ENCODE peak calls at places on chromosomes 1 and 21, in four cellular contexts. E is GM12878, T is SK-N-SH, W is H1. Z is an unnamed sample.

GRCh38 chr1:229205854-229206253 is 65.1 kb upstream of the RAB4A start:
- DNase-seq in W (no peak), E (no peak), T (no peak), Z (no peak)

GRCh38 chr1:45913925-45914501 is 110.6 kb downstream of the MAST2 start:
- DNase-seq in W (no peak), T (no peak), E (no peak), Z (no peak)

GRCh38 chr1:155463865-155464264 is 98.7 kb downstream of the ASH1L start:
- DNase-seq in T (no peak), E (peak), W (no peak), Z (no peak)

GRCh38 chr1:27403931-27404330 is 11.5 kb downstream of the GPR3 start:
- DNase-seq in W (no peak), E (no peak), T (no peak), Z (no peak)

GRCh38 chr1:190578015-190578414 is 100.4 kb upstream of the BRINP3 start:
- DNase-seq in W (no peak), T (peak), E (no peak), Z (no peak)

GRCh38 chr1:119729044-119729443 is 17.3 kb downstream of the PHGDH start:
- DNase-seq in E (no peak), T (no peak), W (no peak), Z (no peak)

GRCh38 chr1:6869002-6869380 is 83.7 kb downstream of the CAMTA1 start:
- DNase-seq in E (no peak), T (no peak), W (no peak), Z (no peak)

GRCh38 chr1:189657131-189657530 is 820.5 kb downstream of the BRINP3 start:
- DNase-seq in W (no peak), T (no peak), E (no peak), Z (no peak)

GRCh38 chr1:65493792-65494191 is 73.3 kb downstream of the LEPR start:
- DNase-seq in T (no peak), E (no peak), W (no peak), Z (no peak)
- TF ChIP-seq POLR2AphosphoS5 in T (no peak), E (no peak), W (no peak), Z (no peak)

GRCh38 chr1:247294282-247294681 is 37.4 kb downstream of the ZNF496 start:
- DNase-seq in T (no peak), W (no peak), E (no peak), Z (no peak)
- TF ChIP-seq NRF1 in T (no peak), W (no peak), E (no peak), Z (no peak)

GRCh38 chr1:180951881-180952656 is 39.4 kb downstream of the KIAA1614 start:
- DNase-seq in E (no peak), T (peak), W (no peak), Z (no peak)
- TF ChIP-seq POLR2AphosphoS5 in E (no peak), T (no peak), W (no peak), Z (no peak)

DNA sequence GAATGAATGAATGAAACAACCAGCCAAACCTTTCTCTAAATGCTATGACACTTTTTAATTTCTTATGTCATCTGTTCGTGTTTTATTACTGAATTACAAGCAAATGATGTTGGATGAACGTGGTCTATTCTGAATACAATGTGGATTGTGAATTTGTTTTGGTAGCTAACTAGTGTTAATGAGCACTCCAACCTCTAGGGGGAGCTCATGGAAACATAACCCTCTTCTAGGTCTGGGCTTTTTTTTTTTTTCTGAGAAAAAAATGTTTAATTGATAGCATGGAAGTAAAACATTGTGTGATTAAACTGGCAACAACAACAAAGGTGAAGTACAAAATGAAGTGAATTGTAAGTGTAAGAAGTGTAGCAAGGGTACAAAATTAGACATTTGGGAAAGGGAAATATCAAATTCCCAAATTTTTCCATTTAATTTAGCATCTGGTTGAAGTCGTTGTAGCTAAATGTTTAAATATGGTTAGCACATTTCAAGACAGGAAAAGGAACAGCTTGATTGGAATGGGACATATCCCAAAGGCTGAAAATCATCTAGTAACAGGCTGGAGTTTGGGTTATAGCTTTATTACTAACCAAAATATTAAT is 42.6 kb upstream of the PTGS2 start:
- DNase-seq in T (peak), W (no peak), E (no peak), Z (peak)
- TF ChIP-seq NRF1 in T (no peak), W (no peak), E (no peak), Z (no peak)

GRCh38 chr21:17611414-17612022 is 1.2 kb downstream of the BTG3 start:
- DNase-seq in W (no peak), T (peak), E (peak), Z (peak)
- TF ChIP-seq POLR2AphosphoS5 in W (no peak), T (peak), E (peak), Z (peak)

GRCh38 chr1:213821943-213822334 is 165.8 kb upstream of the PROX1 start:
- DNase-seq in T (no peak), W (no peak), E (no peak), Z (no peak)

GRCh38 chr1:213821175-213821942 is 166.4 kb upstream of the PROX1 start:
- DNase-seq in W (no peak), E (no peak), T (no peak), Z (no peak)

GRCh38 chr1:213820362-213821149 is 167.2 kb upstream of the PROX1 start:
- DNase-seq in W (no peak), T (no peak), E (no peak), Z (no peak)
- TF ChIP-seq NRF1 in W (no peak), T (no peak), E (no peak), Z (no peak)

DNA sequence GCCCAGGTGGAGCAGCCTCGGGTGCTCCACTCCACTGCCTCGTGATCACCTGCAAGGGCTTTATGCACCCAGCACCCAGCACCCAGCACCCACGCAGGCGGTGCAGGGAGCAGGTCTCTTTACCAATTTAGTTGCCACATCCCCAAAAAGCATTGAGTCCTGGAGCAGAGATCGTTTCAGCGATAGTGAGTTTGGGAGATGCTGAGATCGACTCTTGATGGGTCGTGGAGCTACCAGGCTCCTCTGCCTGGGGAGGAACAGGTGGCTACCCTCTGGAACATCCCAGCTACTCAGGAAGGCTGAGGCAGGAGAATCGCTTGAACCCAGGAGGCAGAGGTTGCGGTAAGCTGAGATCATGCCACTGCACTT is 106.7 kb upstream of the SLC45A1 start:
- DNase-seq in E (no peak), W (no peak), T (no peak), Z (no peak)
- TF ChIP-seq POLR2AphosphoS5 in E (no peak), W (no peak), T (no peak), Z (no peak)

DNA sequence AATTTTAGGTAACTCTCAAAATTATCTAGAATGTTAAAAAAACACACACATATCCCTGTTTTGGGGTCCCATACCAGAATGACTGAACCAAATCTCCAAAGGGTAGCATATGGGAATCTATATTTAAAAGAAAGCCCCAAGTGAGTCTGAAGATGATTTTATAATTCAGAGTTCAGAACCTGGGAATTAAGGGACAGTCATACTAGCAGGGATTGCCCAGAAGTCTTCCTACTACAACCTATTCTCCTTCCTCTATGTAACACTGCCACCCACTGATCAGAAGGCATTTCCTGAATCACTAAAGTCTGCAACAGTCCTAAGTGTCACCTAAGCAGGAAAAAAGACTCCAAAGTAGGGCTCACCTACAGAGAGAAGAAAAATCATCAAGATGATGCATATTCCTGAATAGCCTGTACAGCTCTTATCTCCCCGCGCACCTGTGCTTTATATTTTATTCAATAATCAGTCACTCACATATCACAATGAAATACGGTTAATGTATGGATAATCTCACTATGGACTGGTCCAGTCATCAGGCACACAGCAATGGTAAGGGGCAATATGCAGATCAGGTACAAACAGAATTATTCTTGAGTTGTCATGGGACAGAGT is 4.9 kb downstream of the RGS1 start:
- DNase-seq in W (no peak), T (no peak), E (peak), Z (no peak)
- TF ChIP-seq NRF1 in W (no peak), T (no peak), E (peak), Z (no peak)

GRCh38 chr1:10530756-10531155 is 56.0 kb downstream of the PEX14 start:
- DNase-seq in E (no peak), T (no peak), W (no peak), Z (no peak)

GRCh38 chr1:10537082-10537766 is 62.5 kb downstream of the PEX14 start:
- DNase-seq in E (no peak), T (peak), W (no peak), Z (no peak)

GRCh38 chr1:10532357-10532756 is 57.6 kb downstream of the PEX14 start:
- DNase-seq in W (no peak), T (no peak), E (no peak), Z (no peak)

GRCh38 chr1:10536133-10536768 is 61.5 kb downstream of the PEX14 start:
- DNase-seq in W (no peak), T (no peak), E (no peak), Z (no peak)

GRCh38 chr1:10534519-10534918 is 59.8 kb downstream of the PEX14 start:
- DNase-seq in E (no peak), T (no peak), W (no peak), Z (no peak)
- TF ChIP-seq POLR2AphosphoS5 in E (no peak), T (no peak), W (no peak), Z (no peak)